ENCODE peak calls at places on chromosomes 7 and 10, in five cellular contexts. Z, W, Q, I and X are unnamed samples. For H3K9me3, the result is how much of the 10 kb centered on the place peaks cover.

GRCh38 chr7:93245525-93246432 is 13.6 kb downstream of the VPS50 start:
- DNase-seq in Z (peak), W (no peak), Q (no peak), I (peak), X (peak)

GRCh38 chr7:36280840-36281812 is 108.5 kb upstream of the ANLN start:
- DNase-seq in Z (peak), W (no peak), Q (peak), I (no peak), X (peak)

GRCh38 chr10:129021597-129022304 is 445.3 kb upstream of the MGMT start:
- DNase-seq in Z (peak), W (no peak), Q (no peak), I (no peak), X (no peak)

GRCh38 chr7:19114591-19114855 is 2.9 kb downstream of the TWIST1 start:
- DNase-seq in Z (no peak), W (no peak), Q (no peak), I (no peak), X (no peak)

GRCh38 chr7:152144557-152145245 is 119.2 kb downstream of the GALNT11 start:
- DNase-seq in Z (no peak), W (no peak), Q (no peak), I (no peak), X (no peak)

GRCh38 chr7:74568658-74569057 is 88.9 kb upstream of the GTF2I start:
- DNase-seq in Z (no peak), W (no peak), Q (no peak), I (no peak), X (no peak)

GRCh38 chr7:100585511-100586265 is at the start of gene LRCH4:
- DNase-seq in Z (no peak), W (peak), Q (no peak), I (peak), X (no peak)

GRCh38 chr10:66747451-66747850 is 178.4 kb upstream of the LRRTM3 start:
- DNase-seq in Z (no peak), W (no peak), Q (no peak), I (no peak), X (peak)

GRCh38 chr7:36671432-36671829 is 52.9 kb downstream of the AOAH start:
- DNase-seq in Z (no peak), W (no peak), Q (no peak), I (no peak), X (no peak)

GRCh38 chr10:7380704-7381241 is 30.1 kb downstream of the SFMBT2 start:
- DNase-seq in Z (no peak), W (no peak), Q (no peak), I (no peak), X (no peak)

GRCh38 chr7:158956805-158957506 is 100.6 kb downstream of the DYNC2I1 start:
- DNase-seq in Z (no peak), W (no peak), Q (no peak), I (no peak), X (no peak)

GRCh38 chr7:12749069-12749468 is 61.6 kb downstream of the ARL4A start:
- DNase-seq in Z (no peak), W (no peak), Q (no peak), I (no peak), X (no peak)

GRCh38 chr10:3500408-3500856 is 284.6 kb downstream of the KLF6 start:
- DNase-seq in Z (peak), W (no peak), Q (peak), I (no peak), X (peak)

GRCh38 chr10:124093076-124093773 is at the start of gene CHST15:
- DNase-seq in Z (peak), W (peak), Q (no peak), I (peak), X (no peak)

GRCh38 chr7:105337529-105337928 is 51.2 kb downstream of the SRPK2 start:
- DNase-seq in Z (no peak), W (no peak), Q (no peak), I (no peak), X (no peak)

GRCh38 chr10:88849224-88849623 is 2.4 kb downstream of the ANKRD22 start:
- DNase-seq in Z (no peak), W (no peak), Q (no peak), I (no peak), X (no peak)

GRCh38 chr10:88848499-88848898 is 3.1 kb downstream of the ANKRD22 start:
- DNase-seq in Z (no peak), W (no peak), Q (no peak), I (no peak), X (no peak)

GRCh38 chr10:88851706-88852105 is at the start of gene ANKRD22:
- DNase-seq in Z (no peak), W (no peak), Q (no peak), I (no peak), X (no peak)

GRCh38 chr10:88852327-88852726 is 683 bp upstream of the ANKRD22 start:
- DNase-seq in Z (no peak), W (no peak), Q (no peak), I (no peak), X (no peak)

GRCh38 chr10:88850712-88851111 is 932 bp downstream of the ANKRD22 start:
- DNase-seq in Z (no peak), W (no peak), Q (no peak), I (no peak), X (no peak)
- H3K4me3 ChIP-seq in Z (no peak), W (no peak), Q (no peak), I (no peak), X (no peak)

DNA sequence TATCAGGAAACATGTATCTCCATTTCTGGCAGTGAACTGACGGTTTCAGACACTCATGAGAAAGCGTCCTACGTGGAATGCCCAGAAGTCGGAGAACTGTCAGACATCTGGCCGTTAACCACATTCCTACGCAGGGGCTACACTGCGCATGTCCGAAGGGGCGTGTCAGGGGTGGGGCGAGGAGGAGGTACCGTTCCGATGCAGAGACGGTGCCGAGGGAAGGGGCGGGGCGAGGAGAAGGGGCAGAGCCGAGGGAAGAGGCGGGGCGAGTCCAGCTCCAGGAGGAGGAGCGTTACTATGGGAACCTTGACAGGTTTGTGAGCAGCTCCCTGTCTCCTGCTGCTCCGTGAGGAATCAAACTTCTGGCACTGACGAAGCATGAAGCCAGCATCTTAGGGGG is 366.9 kb upstream of the NUPR2 start:
- DNase-seq in Z (no peak), W (no peak), Q (no peak), I (no peak), X (no peak)
- H3K9me3 ChIP-seq in Z (under half), W (under half), Q (under half), I (under half), X (under half)

GRCh38 chr7:157150825-157151412 is 12.2 kb downstream of the UBE3C start:
- DNase-seq in Z (peak), W (no peak), Q (no peak), I (no peak), X (no peak)
- H3K27ac ChIP-seq in Z (peak), W (no peak), Q (no peak), I (no peak), X (peak)

DNA sequence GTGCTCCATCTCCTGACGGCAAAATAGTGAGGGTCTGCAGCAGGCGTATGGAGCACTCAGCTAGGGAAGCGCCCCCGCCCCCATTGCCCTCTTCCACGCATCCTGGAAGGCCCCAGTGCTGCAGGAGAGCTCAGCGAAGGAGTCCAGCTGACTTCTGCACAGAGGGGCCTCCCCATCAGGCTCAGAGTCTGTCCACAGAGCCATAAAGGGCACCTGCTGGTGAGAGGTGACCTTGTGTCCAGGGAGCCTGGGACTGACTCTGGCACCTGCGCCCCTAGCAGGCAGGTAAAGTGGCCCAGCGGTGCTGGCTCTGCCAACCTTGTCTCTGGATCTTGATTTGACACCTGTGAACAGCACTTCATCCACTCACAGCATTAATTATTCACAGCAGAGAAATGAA is 59.7 kb downstream of the VOPP1 start:
- DNase-seq in Z (no peak), W (no peak), Q (no peak), I (no peak), X (no peak)
- H3K4me3 ChIP-seq in Z (no peak), W (no peak), Q (no peak), I (no peak), X (no peak)

DNA sequence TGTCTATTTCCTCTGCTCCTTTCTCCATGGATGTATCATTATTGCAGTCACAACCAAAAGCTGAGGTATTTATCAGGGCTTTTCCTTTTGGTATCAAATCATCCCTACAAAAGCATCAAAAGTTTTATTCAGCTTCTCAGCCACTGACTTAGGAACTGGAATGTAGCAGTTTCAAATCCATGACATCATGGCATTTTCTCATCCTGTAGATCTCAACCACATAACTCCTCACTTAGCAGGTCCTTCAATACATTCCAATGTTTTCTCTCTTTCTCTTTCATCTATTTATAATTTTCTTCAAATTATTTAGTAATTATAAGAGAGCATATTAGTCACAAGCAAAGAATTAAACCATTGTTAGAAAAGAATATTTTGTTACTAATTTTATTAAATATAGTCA is 537.4 kb upstream of the SORCS1 start:
- DNase-seq in Z (no peak), W (no peak), Q (no peak), I (no peak), X (no peak)
- H3K9me3 ChIP-seq in Z (under half), W (under half), Q (under half), I (under half), X (under half)

GRCh38 chr7:42348627-42349026 is 111.6 kb upstream of the GLI3 start:
- DNase-seq in Z (no peak), W (no peak), Q (no peak), I (no peak), X (no peak)
- H3K27ac ChIP-seq in Z (no peak), W (no peak), Q (no peak), I (no peak), X (no peak)

DNA sequence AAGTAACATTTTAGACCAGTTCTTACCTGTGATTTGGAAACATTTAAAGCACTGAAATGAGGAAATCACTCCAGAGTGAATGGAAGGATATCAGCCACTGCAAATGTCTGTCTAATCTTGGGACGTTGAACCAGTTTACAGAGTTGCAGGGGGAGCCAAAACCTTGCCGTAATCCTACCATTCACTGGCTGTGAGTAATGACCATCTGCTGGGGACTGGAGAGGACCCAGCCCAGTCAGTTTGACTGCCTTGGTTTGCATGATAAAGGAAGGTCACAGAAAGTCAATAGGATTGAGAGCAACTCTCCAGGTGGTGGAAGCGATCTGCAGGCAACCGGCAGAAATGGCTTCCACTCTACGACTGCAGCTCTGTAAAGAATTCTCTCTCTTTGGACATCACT is 167.2 kb downstream of the AKR1D1 start:
- DNase-seq in Z (peak), W (no peak), Q (no peak), I (no peak), X (no peak)
- H3K4me3 ChIP-seq in Z (no peak), W (no peak), Q (no peak), I (no peak), X (no peak)

DNA sequence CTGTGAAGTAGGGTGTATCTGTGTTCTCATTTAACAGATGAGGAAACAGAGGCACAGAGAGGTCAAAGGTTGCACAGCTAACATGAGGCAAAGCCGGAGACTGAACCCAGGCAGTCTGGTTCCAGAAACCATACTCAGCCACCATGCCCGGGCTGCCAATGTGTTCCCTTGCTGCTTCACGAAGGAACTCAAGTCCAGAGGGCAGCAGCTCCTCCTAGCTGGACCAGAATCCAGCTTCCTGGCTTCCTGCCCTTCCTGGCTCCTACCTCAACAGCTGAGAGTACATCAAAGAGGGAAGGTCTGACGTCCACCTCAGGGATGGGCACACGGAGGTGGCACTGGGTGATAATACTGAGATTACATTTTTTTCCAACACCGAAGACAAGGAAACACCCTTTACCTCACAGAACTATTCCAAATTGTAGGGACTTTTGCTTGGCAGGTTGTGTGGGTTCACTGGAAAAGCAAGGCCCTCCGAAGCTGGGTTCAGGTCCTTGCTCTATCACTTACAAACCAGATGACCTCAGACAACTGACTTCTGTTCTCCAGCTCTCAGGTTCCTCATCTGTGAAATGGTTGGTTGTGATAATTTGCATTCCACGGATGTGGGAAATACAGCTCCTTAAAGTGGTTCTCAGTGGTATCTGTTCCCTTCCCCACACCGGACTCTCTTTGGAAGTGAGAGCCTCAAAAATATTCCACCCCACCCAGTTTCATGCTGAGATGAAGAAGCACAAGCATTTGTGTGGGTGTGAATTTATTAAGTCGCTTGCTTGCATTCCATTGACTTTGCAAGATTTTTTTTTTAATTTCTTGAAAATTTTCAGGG is 154.1 kb upstream of the ZMIZ1 start:
- DNase-seq in Z (no peak), W (no peak), Q (peak), I (peak), X (no peak)
- H3K9me3 ChIP-seq in Z (under half), W (under half), Q (under half), I (under half), X (under half)

GRCh38 chr7:46283852-46284251 is 362.8 kb upstream of the IGFBP3 start:
- DNase-seq in Z (no peak), W (no peak), Q (no peak), I (no peak), X (no peak)

GRCh38 chr7:46282155-46282554 is 361.1 kb upstream of the IGFBP3 start:
- DNase-seq in Z (no peak), W (no peak), Q (no peak), I (no peak), X (no peak)

GRCh38 chr7:46281071-46281470 is 360.0 kb upstream of the IGFBP3 start:
- DNase-seq in Z (no peak), W (no peak), Q (no peak), I (no peak), X (no peak)

DNA sequence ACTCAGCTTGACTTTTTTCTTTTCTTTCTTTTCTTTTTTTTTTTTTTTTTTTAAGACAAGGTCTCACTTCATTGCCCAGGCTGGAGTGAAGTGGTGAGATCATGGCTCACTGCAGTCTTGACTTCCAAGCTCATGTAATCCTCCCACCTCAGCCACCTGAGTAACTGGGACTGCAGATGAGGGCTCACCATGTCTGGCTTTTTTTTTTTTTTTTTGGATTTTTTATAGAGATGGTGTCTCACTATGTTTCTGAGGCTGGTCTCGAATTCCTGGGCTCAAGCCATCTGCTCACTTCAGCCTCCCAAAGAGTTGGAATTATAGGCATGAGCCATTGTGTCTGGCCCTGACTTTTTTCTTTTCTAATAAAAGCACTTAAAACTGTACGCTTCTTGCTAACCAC is 358.2 kb upstream of the IGFBP3 start:
- DNase-seq in Z (no peak), W (no peak), Q (no peak), I (no peak), X (no peak)
- H3K27ac ChIP-seq in Z (no peak), W (no peak), Q (no peak), I (no peak), X (no peak)

GRCh38 chr7:47539398-47540052 is 42.4 kb downstream of the TNS3 start:
- DNase-seq in Z (no peak), W (no peak), Q (no peak), I (no peak), X (peak)
- H3K4me3 ChIP-seq in Z (no peak), W (no peak), Q (no peak), I (no peak), X (no peak)